ENCODE peak calls at places on chromosome 5, in eight cellular contexts. One of them, this sample, is unnamed.

GRCh38 chr5:130479045-130479804 is 575.0 kb downstream of the CHSY3 start:
- DNase-seq in fibroblast of the aortic adventitia: no peak
- DNase-seq in EL: no peak
- DNase-seq in OCI-LY7: no peak
- DNase-seq in substantia nigra: no peak
- DNase-seq in NCI-H1417: no peak
- DNase-seq in activated naive CD8-positive, alpha-beta T cell treated with anti-CD3 and anti-CD28 coated beads, Interleukin-2, amount 10 ng/mL, durations not matched to agents 7 days and 5 days: no peak
- DNase-seq in HCT116: no peak
- DNase-seq in this sample: no peak

GRCh38 chr5:79795764-79796398 is 106.2 kb downstream of the CMYA5 start:
- DNase-seq in HCT116: no peak
- DNase-seq in substantia nigra: no peak
- DNase-seq in fibroblast of the aortic adventitia: peak; percentile 49
- DNase-seq in EL: peak; percentile 36
- DNase-seq in NCI-H1417: no peak
- DNase-seq in OCI-LY7: no peak
- DNase-seq in activated naive CD8-positive, alpha-beta T cell treated with anti-CD3 and anti-CD28 coated beads, Interleukin-2, amount 10 ng/mL, durations not matched to agents 7 days and 5 days: no peak
- DNase-seq in this sample: no peak

GRCh38 chr5:98614341-98614740 is 159.1 kb upstream of the RGMB start:
- DNase-seq in EL: no peak
- DNase-seq in OCI-LY7: no peak
- DNase-seq in fibroblast of the aortic adventitia: no peak
- DNase-seq in HCT116: no peak
- DNase-seq in NCI-H1417: no peak
- DNase-seq in activated naive CD8-positive, alpha-beta T cell treated with anti-CD3 and anti-CD28 coated beads, Interleukin-2, amount 10 ng/mL, durations not matched to agents 7 days and 5 days: no peak
- DNase-seq in substantia nigra: no peak
- DNase-seq in this sample: no peak

GRCh38 chr5:2800035-2800434 is 48.6 kb upstream of the IRX2 start:
- DNase-seq in activated naive CD8-positive, alpha-beta T cell treated with anti-CD3 and anti-CD28 coated beads, Interleukin-2, amount 10 ng/mL, durations not matched to agents 7 days and 5 days: no peak
- DNase-seq in substantia nigra: no peak
- DNase-seq in HCT116: no peak
- DNase-seq in EL: no peak
- DNase-seq in OCI-LY7: no peak
- DNase-seq in NCI-H1417: no peak
- DNase-seq in fibroblast of the aortic adventitia: no peak
- DNase-seq in this sample: no peak

GRCh38 chr5:178289438-178289837 is 56.8 kb upstream of the PHYKPL start:
- DNase-seq in EL: no peak
- DNase-seq in HCT116: no peak
- DNase-seq in OCI-LY7: no peak
- DNase-seq in substantia nigra: no peak
- DNase-seq in activated naive CD8-positive, alpha-beta T cell treated with anti-CD3 and anti-CD28 coated beads, Interleukin-2, amount 10 ng/mL, durations not matched to agents 7 days and 5 days: no peak
- DNase-seq in fibroblast of the aortic adventitia: no peak
- DNase-seq in NCI-H1417: no peak
- DNase-seq in this sample: no peak

GRCh38 chr5:112077180-112077579 is 320.2 kb upstream of the NREP start:
- DNase-seq in EL: peak; percentile 47
- DNase-seq in OCI-LY7: no peak
- DNase-seq in fibroblast of the aortic adventitia: peak; percentile 25
- DNase-seq in HCT116: no peak
- DNase-seq in substantia nigra: no peak
- DNase-seq in activated naive CD8-positive, alpha-beta T cell treated with anti-CD3 and anti-CD28 coated beads, Interleukin-2, amount 10 ng/mL, durations not matched to agents 7 days and 5 days: no peak
- DNase-seq in NCI-H1417: no peak
- DNase-seq in this sample: no peak

GRCh38 chr5:10649518-10650410 is 85.9 kb downstream of the ANKRD33B start:
- DNase-seq in substantia nigra: no peak
- DNase-seq in activated naive CD8-positive, alpha-beta T cell treated with anti-CD3 and anti-CD28 coated beads, Interleukin-2, amount 10 ng/mL, durations not matched to agents 7 days and 5 days: no peak
- DNase-seq in OCI-LY7: no peak
- DNase-seq in HCT116: no peak
- DNase-seq in EL: no peak
- DNase-seq in fibroblast of the aortic adventitia: no peak
- DNase-seq in NCI-H1417: no peak
- DNase-seq in this sample: no peak

GRCh38 chr5:137743031-137743640 is 7.2 kb upstream of the KLHL3 start:
- DNase-seq in NCI-H1417: peak; percentile 68
- DNase-seq in HCT116: peak; percentile 59
- DNase-seq in activated naive CD8-positive, alpha-beta T cell treated with anti-CD3 and anti-CD28 coated beads, Interleukin-2, amount 10 ng/mL, durations not matched to agents 7 days and 5 days: peak; percentile 34
- DNase-seq in fibroblast of the aortic adventitia: peak; percentile 82
- DNase-seq in substantia nigra: peak; percentile 23
- DNase-seq in EL: peak; percentile 72
- DNase-seq in OCI-LY7: peak; percentile 73
- DNase-seq in this sample: peak; percentile 25

GRCh38 chr5:19928556-19929421 is 59.2 kb downstream of the CDH18 start:
- DNase-seq in fibroblast of the aortic adventitia: peak; percentile 85
- DNase-seq in EL: peak; percentile 87
- DNase-seq in HCT116: no peak
- DNase-seq in OCI-LY7: no peak
- DNase-seq in substantia nigra: no peak
- DNase-seq in NCI-H1417: no peak
- DNase-seq in activated naive CD8-positive, alpha-beta T cell treated with anti-CD3 and anti-CD28 coated beads, Interleukin-2, amount 10 ng/mL, durations not matched to agents 7 days and 5 days: no peak
- DNase-seq in this sample: no peak

GRCh38 chr5:55853818-55854217 is 2.7 kb downstream of the IL31RA start:
- DNase-seq in NCI-H1417: no peak
- DNase-seq in OCI-LY7: no peak
- DNase-seq in EL: peak; percentile 45
- DNase-seq in substantia nigra: no peak
- DNase-seq in fibroblast of the aortic adventitia: peak; percentile 73
- DNase-seq in activated naive CD8-positive, alpha-beta T cell treated with anti-CD3 and anti-CD28 coated beads, Interleukin-2, amount 10 ng/mL, durations not matched to agents 7 days and 5 days: no peak
- DNase-seq in HCT116: no peak
- DNase-seq in this sample: no peak

GRCh38 chr5:38456657-38457056 is 99.8 kb downstream of the LIFR start:
- DNase-seq in activated naive CD8-positive, alpha-beta T cell treated with anti-CD3 and anti-CD28 coated beads, Interleukin-2, amount 10 ng/mL, durations not matched to agents 7 days and 5 days: no peak
- DNase-seq in OCI-LY7: no peak
- DNase-seq in substantia nigra: no peak
- DNase-seq in HCT116: no peak
- DNase-seq in EL: no peak
- DNase-seq in NCI-H1417: no peak
- DNase-seq in fibroblast of the aortic adventitia: no peak
- DNase-seq in this sample: no peak

GRCh38 chr5:135079760-135080159 is 45.7 kb upstream of the PITX1 start:
- DNase-seq in EL: no peak
- DNase-seq in fibroblast of the aortic adventitia: no peak
- DNase-seq in activated naive CD8-positive, alpha-beta T cell treated with anti-CD3 and anti-CD28 coated beads, Interleukin-2, amount 10 ng/mL, durations not matched to agents 7 days and 5 days: no peak
- DNase-seq in HCT116: no peak
- DNase-seq in NCI-H1417: no peak
- DNase-seq in OCI-LY7: no peak
- DNase-seq in substantia nigra: no peak
- DNase-seq in this sample: no peak

GRCh38 chr5:133742370-133743036 is 130.2 kb upstream of the FSTL4 start:
- DNase-seq in fibroblast of the aortic adventitia: no peak
- DNase-seq in HCT116: no peak
- DNase-seq in NCI-H1417: no peak
- DNase-seq in OCI-LY7: peak; percentile 74
- DNase-seq in activated naive CD8-positive, alpha-beta T cell treated with anti-CD3 and anti-CD28 coated beads, Interleukin-2, amount 10 ng/mL, durations not matched to agents 7 days and 5 days: no peak
- DNase-seq in EL: no peak
- DNase-seq in substantia nigra: no peak
- DNase-seq in this sample: no peak

GRCh38 chr5:106290841-106291240 is 1379.9 kb downstream of the EFNA5 start:
- DNase-seq in fibroblast of the aortic adventitia: no peak
- DNase-seq in HCT116: no peak
- DNase-seq in EL: no peak
- DNase-seq in NCI-H1417: no peak
- DNase-seq in substantia nigra: no peak
- DNase-seq in activated naive CD8-positive, alpha-beta T cell treated with anti-CD3 and anti-CD28 coated beads, Interleukin-2, amount 10 ng/mL, durations not matched to agents 7 days and 5 days: no peak
- DNase-seq in OCI-LY7: no peak
- DNase-seq in this sample: no peak

GRCh38 chr5:143717400-143717799 is 94.6 kb upstream of the HMHB1 start:
- DNase-seq in EL: peak; percentile 86
- DNase-seq in HCT116: no peak
- DNase-seq in NCI-H1417: no peak
- DNase-seq in substantia nigra: no peak
- DNase-seq in activated naive CD8-positive, alpha-beta T cell treated with anti-CD3 and anti-CD28 coated beads, Interleukin-2, amount 10 ng/mL, durations not matched to agents 7 days and 5 days: no peak
- DNase-seq in OCI-LY7: no peak
- DNase-seq in fibroblast of the aortic adventitia: peak; percentile 92
- DNase-seq in this sample: no peak

GRCh38 chr5:178357127-178357526 is 124.5 kb upstream of the PHYKPL start:
- DNase-seq in OCI-LY7: no peak
- DNase-seq in EL: no peak
- DNase-seq in fibroblast of the aortic adventitia: no peak
- DNase-seq in substantia nigra: no peak
- DNase-seq in activated naive CD8-positive, alpha-beta T cell treated with anti-CD3 and anti-CD28 coated beads, Interleukin-2, amount 10 ng/mL, durations not matched to agents 7 days and 5 days: no peak
- DNase-seq in HCT116: no peak
- DNase-seq in NCI-H1417: no peak
- DNase-seq in this sample: no peak

GRCh38 chr5:116370886-116371285 is 203.7 kb downstream of the SEMA6A start:
- DNase-seq in EL: no peak
- DNase-seq in NCI-H1417: no peak
- DNase-seq in HCT116: no peak
- DNase-seq in activated naive CD8-positive, alpha-beta T cell treated with anti-CD3 and anti-CD28 coated beads, Interleukin-2, amount 10 ng/mL, durations not matched to agents 7 days and 5 days: no peak
- DNase-seq in substantia nigra: no peak
- DNase-seq in fibroblast of the aortic adventitia: peak; percentile 41
- DNase-seq in OCI-LY7: no peak
- DNase-seq in this sample: no peak

GRCh38 chr5:157721159-157721558 is 10.1 kb upstream of the THG1L start:
- DNase-seq in activated naive CD8-positive, alpha-beta T cell treated with anti-CD3 and anti-CD28 coated beads, Interleukin-2, amount 10 ng/mL, durations not matched to agents 7 days and 5 days: no peak
- DNase-seq in NCI-H1417: peak; percentile 27
- DNase-seq in fibroblast of the aortic adventitia: no peak
- DNase-seq in substantia nigra: no peak
- DNase-seq in OCI-LY7: no peak
- DNase-seq in EL: no peak
- DNase-seq in HCT116: no peak
- DNase-seq in this sample: no peak

GRCh38 chr5:143355710-143356109 is 47.8 kb downstream of the NR3C1 start:
- DNase-seq in HCT116: peak; percentile 84
- DNase-seq in substantia nigra: peak; percentile 22
- DNase-seq in EL: peak; percentile 95
- DNase-seq in NCI-H1417: peak; percentile 4
- DNase-seq in activated naive CD8-positive, alpha-beta T cell treated with anti-CD3 and anti-CD28 coated beads, Interleukin-2, amount 10 ng/mL, durations not matched to agents 7 days and 5 days: no peak
- DNase-seq in OCI-LY7: no peak
- DNase-seq in fibroblast of the aortic adventitia: peak; percentile 95
- DNase-seq in this sample: peak; percentile 22

GRCh38 chr5:111574316-111574715 is 62.0 kb upstream of the STARD4 start:
- DNase-seq in EL: peak; percentile 55
- DNase-seq in HCT116: no peak
- DNase-seq in fibroblast of the aortic adventitia: no peak
- DNase-seq in OCI-LY7: no peak
- DNase-seq in activated naive CD8-positive, alpha-beta T cell treated with anti-CD3 and anti-CD28 coated beads, Interleukin-2, amount 10 ng/mL, durations not matched to agents 7 days and 5 days: no peak
- DNase-seq in substantia nigra: no peak
- DNase-seq in NCI-H1417: no peak
- DNase-seq in this sample: no peak

GRCh38 chr5:131193106-131193505 is 22.4 kb downstream of the LYRM7 start:
- DNase-seq in EL: no peak
- DNase-seq in activated naive CD8-positive, alpha-beta T cell treated with anti-CD3 and anti-CD28 coated beads, Interleukin-2, amount 10 ng/mL, durations not matched to agents 7 days and 5 days: no peak
- DNase-seq in OCI-LY7: no peak
- DNase-seq in NCI-H1417: no peak
- DNase-seq in substantia nigra: no peak
- DNase-seq in HCT116: no peak
- DNase-seq in fibroblast of the aortic adventitia: peak; percentile 89
- DNase-seq in this sample: no peak

This sample was measured in anterior cingulate cortex.